ENCODE peak calls at places on chromosomes 7 and 10, in nine cellular contexts. A is CD8-positive, alpha-beta T cell; F is natural killer cell; Q is left ventricle myocardium inferior; M is RWPE1; W is mesothelial cell of epicardium; L is PC-3; N is NB4; O is uterus. K is an unnamed sample.

GRCh38 chr10:79610601-79611191 is at the start of gene SFTPA1:
- DNase-seq in A (no peak), F (no peak), Q (no peak), M (no peak), W (no peak), L (no peak), N (peak), O (no peak), K (no peak)

GRCh38 chr7:24715661-24716479 is 41.4 kb downstream of the GSDME start:
- DNase-seq in A (no peak), F (no peak), Q (no peak), M (no peak), W (no peak), L (peak), N (peak), O (no peak), K (peak)

GRCh38 chr10:85124592-85124991 is 796.2 kb downstream of the CCSER2 start:
- DNase-seq in A (no peak), F (no peak), Q (no peak), M (no peak), W (no peak), L (no peak), N (no peak), O (no peak), K (no peak)

GRCh38 chr7:22194633-22195273 is 162.2 kb downstream of the RAPGEF5 start:
- DNase-seq in A (no peak), F (no peak), Q (no peak), M (no peak), W (no peak), L (no peak), N (no peak), O (no peak), K (no peak)

GRCh38 chr7:36224916-36225858 is 72.1 kb downstream of the EEPD1 start:
- DNase-seq in A (no peak), F (no peak), Q (no peak), M (no peak), W (no peak), L (no peak), N (no peak), O (no peak), K (no peak)

GRCh38 chr7:155660059-155660757 is 15.7 kb downstream of the RBM33 start:
- DNase-seq in A (no peak), F (no peak), Q (no peak), M (no peak), W (no peak), L (no peak), N (peak), O (no peak), K (peak)

GRCh38 chr7:78413568-78413967 is 615.0 kb downstream of the PHTF2 start:
- DNase-seq in A (no peak), F (no peak), Q (no peak), M (no peak), W (no peak), L (no peak), N (no peak), O (no peak), K (no peak)

GRCh38 chr7:108368466-108368865 is 87.8 kb downstream of the NRCAM start:
- DNase-seq in A (no peak), F (no peak), Q (no peak), M (no peak), W (no peak), L (no peak), N (no peak), O (no peak), K (no peak)

GRCh38 chr10:69845574-69846251 is 44.0 kb downstream of the COL13A1 start:
- DNase-seq in A (no peak), F (no peak), Q (peak), M (no peak), W (no peak), L (peak), N (no peak), O (no peak), K (no peak)

DNA sequence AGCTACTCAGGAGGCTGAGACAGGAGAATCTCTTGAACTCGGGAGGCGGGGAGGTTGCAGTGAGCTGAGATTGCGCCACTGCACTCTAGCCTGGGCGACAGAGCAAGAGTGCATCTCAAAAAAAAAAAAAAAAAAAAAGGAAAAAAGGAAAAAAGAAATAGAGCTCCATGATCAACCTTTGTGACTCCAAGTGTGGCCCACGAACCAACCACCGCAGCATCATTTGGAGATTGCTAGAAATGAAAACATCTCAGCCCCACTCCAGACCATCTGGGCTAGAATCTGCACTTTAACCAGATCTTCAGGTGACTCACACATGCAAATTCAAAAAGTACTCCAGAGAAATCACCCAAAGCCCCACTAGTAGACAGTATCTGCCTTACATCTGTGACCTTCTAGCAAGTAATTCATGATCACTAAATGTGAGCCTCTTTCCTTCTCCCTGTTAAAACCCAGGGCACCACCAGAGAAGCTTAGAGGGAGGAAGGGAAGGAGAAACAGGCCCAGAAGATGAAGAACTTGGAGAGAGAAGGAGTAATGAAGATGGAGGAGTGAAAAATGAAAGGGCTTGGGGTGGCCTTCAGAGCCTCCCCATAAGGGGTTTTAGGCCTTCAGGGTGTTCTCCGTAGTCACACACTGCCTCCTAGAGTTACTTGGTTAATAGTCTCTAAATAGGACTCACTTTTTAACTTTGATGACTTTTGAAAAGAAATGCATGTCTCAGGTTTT is 94.1 kb downstream of the SLC37A3 start:
- DNase-seq in A (peak), F (no peak), Q (no peak), M (no peak), W (no peak), L (peak), N (peak), O (no peak), K (peak)
- TF ChIP-seq CTCF in A (peak), F (peak), Q (peak), M (no peak), W (no peak), L (peak), N (peak), O (no peak), K (peak)

GRCh38 chr7:100545636-100546128 is 6.7 kb downstream of the AGFG2 start:
- DNase-seq in A (peak), F (no peak), Q (no peak), M (peak), W (no peak), L (peak), N (peak), O (peak), K (peak)
- TF ChIP-seq CTCF in A (no peak), F (no peak), Q (no peak), M (no peak), W (no peak), L (peak), N (no peak), O (peak), K (peak)

GRCh38 chr10:102112210-102112817 is 7.9 kb downstream of the LDB1 start:
- DNase-seq in A (no peak), F (no peak), Q (no peak), M (no peak), W (no peak), L (no peak), N (peak), O (no peak), K (no peak)
- TF ChIP-seq CTCF in A (no peak), F (no peak), Q (no peak), M (no peak), W (no peak), L (no peak), N (peak), O (no peak), K (peak)

GRCh38 chr10:30188567-30189253 is 129.3 kb upstream of the JCAD start:
- DNase-seq in A (no peak), F (no peak), Q (no peak), M (no peak), W (no peak), L (no peak), N (no peak), O (no peak), K (no peak)
- TF ChIP-seq CTCF in A (no peak), F (no peak), Q (peak), M (no peak), W (no peak), L (no peak), N (no peak), O (no peak), K (no peak)

DNA sequence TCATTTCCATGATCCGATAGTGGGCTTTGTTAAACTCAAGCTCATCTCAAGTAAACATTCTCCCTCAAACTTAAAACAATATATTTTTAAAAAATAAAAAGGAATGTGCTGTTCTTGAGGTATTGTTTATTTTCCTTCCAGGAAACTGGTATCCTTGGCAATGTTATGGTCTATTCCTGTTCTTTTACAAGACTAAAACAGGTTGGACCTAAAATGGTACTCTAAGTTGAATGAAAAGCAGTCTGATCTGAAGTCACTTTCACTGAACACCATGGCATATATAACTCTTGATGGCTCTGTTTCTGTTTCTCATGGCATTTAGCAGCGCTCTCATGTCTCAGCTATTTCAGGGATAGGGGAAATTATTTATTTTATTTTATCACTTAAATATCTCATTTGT is 70.1 kb downstream of the PODXL start:
- DNase-seq in A (no peak), F (no peak), Q (no peak), M (no peak), W (no peak), L (no peak), N (no peak), O (no peak), K (no peak)
- TF ChIP-seq CTCF in A (no peak), F (no peak), Q (no peak), M (no peak), W (no peak), L (no peak), N (no peak), O (no peak), K (no peak)

DNA sequence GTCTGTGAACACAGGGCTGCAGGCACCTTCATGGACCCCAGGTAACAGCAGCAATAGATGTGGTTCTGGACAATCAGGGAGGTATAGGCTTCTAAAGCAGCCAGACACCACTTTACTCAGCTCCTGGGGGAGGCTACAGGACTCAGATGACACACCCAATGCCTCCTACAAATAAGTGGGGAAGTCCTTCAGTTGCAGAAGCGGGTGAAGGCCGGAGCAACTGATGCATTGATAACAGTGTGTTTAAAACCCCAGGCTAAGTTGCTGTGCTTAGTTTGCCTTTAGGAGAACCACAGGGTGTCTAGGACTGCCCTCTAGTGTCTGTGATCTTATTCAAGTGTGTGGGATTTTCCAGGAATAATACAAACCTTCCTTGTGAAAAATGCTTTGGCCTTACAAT is 5.9 kb upstream of the ITGA8 start:
- DNase-seq in A (no peak), F (no peak), Q (no peak), M (peak), W (no peak), L (peak), N (peak), O (no peak), K (peak)
- TF ChIP-seq CTCF in A (no peak), F (no peak), Q (peak), M (peak), W (no peak), L (peak), N (peak), O (peak), K (peak)

GRCh38 chr10:114403545-114404161 is 649 bp downstream of the AFAP1L2 start:
- DNase-seq in A (no peak), F (no peak), Q (peak), M (peak), W (no peak), L (no peak), N (no peak), O (peak), K (peak)
- TF ChIP-seq CTCF in A (no peak), F (no peak), Q (peak), M (peak), W (no peak), L (peak), N (no peak), O (peak), K (no peak)

GRCh38 chr10:47238331-47239095 is 61.5 kb upstream of the GDF10 start:
- DNase-seq in A (no peak), F (no peak), Q (no peak), M (no peak), W (peak), L (no peak), N (no peak), O (no peak), K (no peak)
- TF ChIP-seq CTCF in A (no peak), F (no peak), Q (no peak), M (no peak), W (no peak), L (no peak), N (no peak), O (no peak), K (no peak)

DNA sequence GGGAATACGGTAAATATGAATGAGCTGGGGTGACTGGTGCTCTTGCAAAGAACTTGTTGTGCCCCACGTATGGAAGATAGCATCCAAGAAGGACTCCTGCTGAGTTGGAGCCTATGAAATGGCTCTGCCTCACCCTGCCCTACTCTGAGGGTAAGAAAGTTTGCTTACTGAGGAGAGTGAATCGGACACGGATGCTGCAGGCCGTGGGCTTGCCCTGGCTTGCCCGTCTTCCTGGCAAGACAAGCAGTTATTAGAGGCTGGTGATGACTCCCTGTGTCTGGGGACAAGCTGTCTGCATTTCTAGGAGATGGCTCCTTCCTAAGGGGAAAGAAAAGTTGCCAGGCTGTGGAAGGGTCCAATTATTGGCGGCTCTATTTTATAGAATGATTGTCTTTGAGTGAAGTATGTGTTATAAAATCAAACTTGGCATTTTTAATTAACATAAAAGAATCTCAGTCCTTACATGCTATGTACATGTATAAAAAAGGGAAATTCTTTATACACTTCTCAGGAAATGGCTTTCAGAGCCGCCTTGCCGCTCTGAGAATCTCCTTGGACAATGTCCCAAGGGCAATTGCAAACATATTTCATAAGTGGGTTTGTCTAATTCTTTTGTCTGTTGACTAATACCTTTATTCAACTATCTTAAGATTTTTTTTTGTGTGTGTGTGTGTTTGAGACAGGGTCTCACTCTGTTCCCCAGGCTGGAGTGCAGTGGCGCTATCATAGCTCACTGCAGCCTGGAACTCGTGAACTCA is 64.6 kb downstream of the CYP26A1 start:
- DNase-seq in A (no peak), F (no peak), Q (no peak), M (peak), W (no peak), L (no peak), N (no peak), O (no peak), K (no peak)
- TF ChIP-seq CTCF in A (no peak), F (no peak), Q (no peak), M (no peak), W (no peak), L (no peak), N (no peak), O (no peak), K (no peak)

DNA sequence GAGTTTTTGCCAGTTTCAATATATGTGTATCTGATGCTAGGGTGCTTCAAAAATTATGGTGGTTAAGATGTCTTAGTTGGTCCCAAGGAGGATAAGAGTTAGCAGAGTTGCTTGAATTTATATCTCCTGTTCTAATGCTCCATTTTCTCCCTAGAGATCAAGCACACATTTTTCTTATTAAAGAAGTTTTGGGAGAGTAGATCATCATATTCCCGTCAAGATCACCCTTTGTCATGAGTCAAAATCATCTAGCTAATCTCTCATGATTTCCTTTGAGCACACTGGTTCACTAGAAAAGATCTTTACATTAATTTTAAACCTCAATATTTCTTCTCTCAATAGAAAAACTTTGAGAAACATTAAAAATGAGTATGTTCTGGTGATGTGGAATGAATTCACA is 429.9 kb upstream of the SEMA3A start:
- DNase-seq in A (no peak), F (no peak), Q (no peak), M (no peak), W (no peak), L (no peak), N (no peak), O (no peak), K (no peak)
- TF ChIP-seq CTCF in A (no peak), F (no peak), Q (no peak), M (no peak), W (no peak), L (no peak), N (no peak), O (no peak), K (no peak)